ENCODE peak calls at places on chromosomes 6 and 20, in six cellular contexts. E is lower lobe of right lung, U is astrocyte of the spinal cord, K is cardiac fibroblast, Z is brain microvascular endothelial cell, H is heart right ventricle. S is an unnamed sample.

GRCh38 chr6:12060780-12061619 is 48.9 kb downstream of the HIVEP1 start:
- DNase-seq in E (peak; percentile 84), K (peak; percentile 68), H (peak; percentile 30), Z (peak; percentile 56), U (peak; percentile 76), S (peak; percentile 77)

GRCh38 chr6:15626878-15627683 is 35.7 kb downstream of the DTNBP1 start:
- DNase-seq in H (no peak), Z (no peak), K (peak; percentile 20), U (no peak), E (no peak), S (peak; percentile 16)

GRCh38 chr6:53939830-53940229 is 145.0 kb downstream of the LRRC1 start:
- DNase-seq in K (no peak), H (no peak), Z (no peak), U (no peak), E (no peak), S (no peak)

GRCh38 chr6:21595951-21596378 is 2.4 kb downstream of the SOX4 start:
- DNase-seq in Z (no peak), H (peak; percentile 23), K (no peak), U (no peak), E (no peak), S (no peak)

GRCh38 chr6:161947371-161947770 is 673.5 kb upstream of the AGPAT4 start:
- DNase-seq in E (no peak), H (no peak), K (no peak), U (no peak), Z (no peak), S (no peak)

GRCh38 chr20:25230177-25230831 is 17.6 kb upstream of the PYGB start:
- DNase-seq in Z (no peak), H (no peak), U (no peak), E (no peak), K (no peak), S (no peak)

GRCh38 chr6:97275809-97276208 is 7.2 kb downstream of the MMS22L start:
- DNase-seq in K (no peak), Z (no peak), U (no peak), E (no peak), H (no peak), S (no peak)

GRCh38 chr6:116568111-116568510 is 3.2 kb upstream of the RWDD1 start:
- DNase-seq in H (no peak), K (no peak), Z (no peak), E (no peak), U (no peak), S (no peak)

GRCh38 chr6:44228433-44228832 is 5.0 kb downstream of the SLC29A1 start:
- DNase-seq in H (no peak), U (no peak), E (no peak), K (no peak), Z (no peak), S (no peak)

GRCh38 chr20:42276718-42277117 is 658.5 kb upstream of the CHD6 start:
- DNase-seq in U (no peak), Z (no peak), K (no peak), H (no peak), E (no peak), S (no peak)

GRCh38 chr20:21994203-21994602 is 288.7 kb downstream of the PAX1 start:
- DNase-seq in H (no peak), K (no peak), E (no peak), U (no peak), Z (no peak), S (no peak)

GRCh38 chr6:110530671-110531070 is 54.3 kb upstream of the SLC22A16 start:
- DNase-seq in K (peak; percentile 67), Z (peak; percentile 41), U (no peak), E (no peak), H (no peak), S (no peak)

GRCh38 chr20:6407163-6407562 is 284.3 kb upstream of the FERMT1 start:
- DNase-seq in K (no peak), U (no peak), E (no peak), H (no peak), Z (no peak), S (no peak)

GRCh38 chr6:74891358-74891811 is 314.5 kb downstream of the COL12A1 start:
- DNase-seq in Z (no peak), H (no peak), K (peak; percentile 79), U (peak; percentile 33), E (no peak), S (no peak)

GRCh38 chr6:134663356-134663755 is 286.5 kb downstream of the ALDH8A1 start:
- DNase-seq in U (no peak), K (no peak), H (no peak), E (no peak), Z (no peak), S (no peak)

GRCh38 chr6:87653074-87653962 is 48.7 kb downstream of the AKIRIN2 start:
- DNase-seq in H (no peak), U (no peak), Z (no peak), E (no peak), K (no peak), S (no peak)

GRCh38 chr6:22102671-22103070 is 194.2 kb downstream of the PRL start:
- DNase-seq in K (peak; percentile 44), U (no peak), H (no peak), Z (no peak), E (no peak), S (no peak)

GRCh38 chr6:35026434-35027222 is 114.5 kb downstream of the TCP11 start:
- DNase-seq in E (no peak), K (peak; percentile 79), U (peak; percentile 32), H (no peak), Z (no peak), S (peak; percentile 54)

GRCh38 chr6:159098636-159099106 is 53.9 kb upstream of the TAGAP start:
- DNase-seq in U (no peak), H (no peak), K (no peak), Z (no peak), E (no peak), S (no peak)

GRCh38 chr6:158642805-158643489 is 1.6 kb downstream of the DYNLT1 start:
- DNase-seq in E (no peak), K (peak; percentile 37), U (no peak), Z (no peak), H (no peak), S (peak; percentile 34)

GRCh38 chr6:152087096-152087495 is 279.6 kb downstream of the ESR1 start:
- DNase-seq in E (no peak), H (no peak), Z (no peak), K (peak; percentile 40), U (peak; percentile 63), S (no peak)

GRCh38 chr6:146587448-146587847 is 11.3 kb upstream of the ADGB start:
- DNase-seq in U (no peak), H (no peak), E (no peak), Z (no peak), K (no peak), S (no peak)

GRCh38 chr20:62889871-62890270 is 28.2 kb upstream of the TCFL5 start:
- DNase-seq in Z (no peak), H (no peak), K (no peak), E (no peak), U (no peak), S (no peak)

GRCh38 chr6:170039156-170040114 is 251.4 kb downstream of the DLL1 start:
- DNase-seq in Z (no peak), E (peak; percentile 30), U (no peak), H (no peak), K (no peak), S (no peak)

GRCh38 chr6:127941228-127941627 is 40.4 kb upstream of the THEMIS start:
- DNase-seq in E (no peak), Z (no peak), U (no peak), H (no peak), K (no peak), S (no peak)

GRCh38 chr6:127937102-127937501 is 36.2 kb upstream of the THEMIS start:
- DNase-seq in U (peak; percentile 23), Z (peak; percentile 8), H (no peak), E (no peak), K (no peak), S (no peak)

GRCh38 chr6:127937747-127938146 is 36.9 kb upstream of the THEMIS start:
- DNase-seq in Z (no peak), U (no peak), H (no peak), E (no peak), K (no peak), S (no peak)

GRCh38 chr6:127938701-127939100 is 37.8 kb upstream of the THEMIS start:
- DNase-seq in H (no peak), E (no peak), K (peak; percentile 83), Z (peak; percentile 52), U (peak; percentile 66), S (peak; percentile 77)

DNA sequence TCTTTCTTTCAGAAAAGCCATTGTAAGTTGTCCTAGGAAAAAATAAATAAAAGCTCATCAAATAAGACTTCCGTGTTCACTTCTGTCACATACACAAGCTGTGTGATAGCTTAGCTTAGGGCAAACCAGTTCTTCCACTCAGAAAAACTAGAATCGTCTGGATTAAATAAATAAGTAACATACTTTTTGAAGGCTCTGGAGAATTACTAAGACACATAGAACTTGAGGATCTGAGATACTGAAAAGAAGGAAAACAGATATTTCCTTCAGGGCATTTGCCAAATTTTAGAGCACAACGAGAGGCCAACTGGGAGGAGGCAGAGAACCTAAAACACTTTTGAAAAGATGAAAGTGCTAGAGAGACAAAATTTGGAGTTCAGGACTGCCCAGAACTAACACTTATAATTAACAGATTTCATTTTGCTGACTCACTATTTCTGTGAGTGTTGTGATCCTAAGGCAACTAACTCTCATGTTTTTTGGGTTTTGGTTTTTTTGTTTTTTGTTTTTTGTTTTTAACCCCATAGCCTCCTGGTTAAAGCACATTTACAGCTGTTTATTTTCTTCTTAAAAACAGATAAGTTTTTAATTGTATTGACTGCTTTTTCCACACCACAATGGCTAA is 38.7 kb upstream of the THEMIS start:
- DNase-seq in Z (peak; percentile 4), H (no peak), K (peak; percentile 59), E (no peak), U (peak; percentile 44), S (peak; percentile 44)
- H3K4me3 ChIP-seq in Z (no peak overlapping the region), H (no peak overlapping the region), K (no peak overlapping the region), E (no peak overlapping the region), U (no peak overlapping the region), S (no peak overlapping the region)

GRCh38 chr20:45506398-45506797 is 9.0 kb downstream of the SPINT3 start:
- DNase-seq in H (no peak), U (no peak), E (no peak), Z (no peak), K (no peak), S (no peak)
- TF ChIP-seq CTCF in H (no peak), U (no peak), E (no peak), Z (no peak), K (no peak), S (no peak)

DNA sequence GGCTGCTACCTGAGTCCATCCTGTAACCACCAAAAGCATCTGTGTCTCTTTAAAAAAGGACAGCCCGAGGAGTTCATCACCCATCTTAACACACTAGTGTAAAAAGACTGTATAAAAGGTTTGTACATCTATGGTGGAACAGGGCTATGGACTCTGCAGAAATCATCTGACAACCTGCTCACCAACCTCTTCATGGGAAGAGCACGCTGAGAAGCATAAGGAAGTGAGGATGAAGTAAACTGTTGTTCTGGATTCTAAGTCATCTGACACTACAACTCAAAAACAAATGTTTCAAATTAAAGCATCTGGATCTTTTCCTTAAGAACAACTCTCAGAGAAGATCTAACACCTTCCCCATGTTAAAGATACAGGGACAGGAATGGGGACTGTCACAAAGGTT is 5.4 kb downstream of the IFNGR1 start:
- DNase-seq in K (no peak), U (no peak), H (no peak), E (no peak), Z (no peak), S (no peak)
- H3K4me3 ChIP-seq in K (no peak overlapping the region), U (no peak overlapping the region), H (peak overlapping the region; percentile 21), E (peak overlapping the region; percentile 75), Z (no peak overlapping the region), S (no peak overlapping the region)

DNA sequence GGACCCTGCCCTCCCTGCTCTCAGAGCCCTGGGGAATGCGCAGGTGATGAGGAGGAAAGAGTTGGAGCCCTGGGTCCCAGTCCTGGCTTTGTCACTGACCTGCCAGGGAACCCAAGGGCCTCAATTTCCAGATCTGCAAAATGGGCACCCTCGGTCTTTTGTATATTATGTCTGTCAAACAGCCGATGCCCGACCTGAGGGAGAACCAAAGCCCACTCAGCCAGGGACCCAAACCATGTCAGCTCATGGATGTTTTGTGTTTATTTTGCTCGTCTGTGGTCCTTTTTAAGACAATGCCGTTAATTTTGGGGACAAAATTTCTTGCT is 34.4 kb upstream of the BPIFA2 start:
- DNase-seq in H (no peak), U (no peak), Z (no peak), E (no peak), K (no peak), S (no peak)
- TF ChIP-seq CTCF in H (no peak), U (no peak), Z (no peak), E (no peak), K (no peak), S (no peak)